ENCODE peak calls at places on chromosome 14, in six cellular contexts. One of them, this sample, is unnamed.

GRCh38 chr14:49984419-49984818 is 91.5 kb downstream of the ARF6 start:
- DNase-seq in GM12892: no peak
- DNase-seq in HCT116: no peak
- DNase-seq in suprapubic skin: no peak
- DNase-seq in heart left ventricle: no peak
- DNase-seq in transverse colon: no peak
- DNase-seq in this sample: no peak

GRCh38 chr14:35365130-35366047 is 39.2 kb downstream of the NFKBIA start:
- DNase-seq in transverse colon: peak; percentile 68
- DNase-seq in heart left ventricle: no peak
- DNase-seq in GM12892: no peak
- DNase-seq in suprapubic skin: no peak
- DNase-seq in HCT116: peak; percentile 54
- DNase-seq in this sample: peak; percentile 69

GRCh38 chr14:22974530-22975313 is 7.6 kb downstream of the AJUBA start:
- DNase-seq in transverse colon: no peak
- DNase-seq in HCT116: no peak
- DNase-seq in suprapubic skin: no peak
- DNase-seq in GM12892: no peak
- DNase-seq in heart left ventricle: peak; percentile 36
- DNase-seq in this sample: no peak

GRCh38 chr14:51701956-51702355 is 50.2 kb downstream of the FRMD6 start:
- DNase-seq in HCT116: no peak
- DNase-seq in transverse colon: no peak
- DNase-seq in GM12892: no peak
- DNase-seq in heart left ventricle: no peak
- DNase-seq in suprapubic skin: no peak
- DNase-seq in this sample: no peak

GRCh38 chr14:20760950-20761349 is 7.3 kb upstream of the EDDM3B start:
- DNase-seq in suprapubic skin: no peak
- DNase-seq in heart left ventricle: no peak
- DNase-seq in GM12892: no peak
- DNase-seq in transverse colon: no peak
- DNase-seq in HCT116: no peak
- DNase-seq in this sample: no peak

GRCh38 chr14:73269729-73270651 is 32.7 kb downstream of the PAPLN start:
- DNase-seq in GM12892: peak; percentile 56
- DNase-seq in heart left ventricle: peak; percentile 38
- DNase-seq in transverse colon: peak; percentile 58
- DNase-seq in HCT116: no peak
- DNase-seq in suprapubic skin: no peak
- DNase-seq in this sample: no peak

GRCh38 chr14:101083564-101084435 is 180.3 kb upstream of the RTL1 start:
- DNase-seq in HCT116: peak; percentile 46
- DNase-seq in heart left ventricle: no peak
- DNase-seq in transverse colon: peak; percentile 8
- DNase-seq in suprapubic skin: peak; percentile 74
- DNase-seq in GM12892: no peak
- DNase-seq in this sample: no peak

GRCh38 chr14:55581011-55581806 is 1.2 kb downstream of the KTN1 start:
- DNase-seq in transverse colon: peak; percentile 44
- DNase-seq in HCT116: no peak
- DNase-seq in heart left ventricle: peak; percentile 73
- DNase-seq in suprapubic skin: no peak
- DNase-seq in GM12892: peak; percentile 2
- DNase-seq in this sample: no peak

GRCh38 chr14:81942071-81942470 is 408.4 kb upstream of the SEL1L start:
- DNase-seq in heart left ventricle: no peak
- DNase-seq in HCT116: no peak
- DNase-seq in suprapubic skin: no peak
- DNase-seq in transverse colon: no peak
- DNase-seq in GM12892: no peak
- DNase-seq in this sample: no peak

GRCh38 chr14:32941668-32942065 is 3.0 kb downstream of the NPAS3 start:
- DNase-seq in HCT116: no peak
- DNase-seq in transverse colon: no peak
- DNase-seq in suprapubic skin: no peak
- DNase-seq in GM12892: no peak
- DNase-seq in heart left ventricle: no peak
- DNase-seq in this sample: no peak

GRCh38 chr14:90704362-90705051 is 111.7 kb downstream of the TTC7B start:
- DNase-seq in HCT116: no peak
- DNase-seq in GM12892: no peak
- DNase-seq in transverse colon: no peak
- DNase-seq in suprapubic skin: no peak
- DNase-seq in heart left ventricle: no peak
- DNase-seq in this sample: no peak

GRCh38 chr14:106039400-106039799 is 513.0 kb downstream of the TMEM121 start:
- DNase-seq in transverse colon: peak; percentile 29
- DNase-seq in heart left ventricle: no peak
- DNase-seq in suprapubic skin: no peak
- DNase-seq in HCT116: peak; percentile 7
- DNase-seq in GM12892: no peak
- DNase-seq in this sample: peak; percentile 7

GRCh38 chr14:56100556-56100955 is 17.7 kb upstream of the PELI2 start:
- DNase-seq in heart left ventricle: no peak
- DNase-seq in suprapubic skin: no peak
- DNase-seq in HCT116: no peak
- DNase-seq in transverse colon: no peak
- DNase-seq in GM12892: no peak
- DNase-seq in this sample: no peak

GRCh38 chr14:41642402-41643195 is 35.9 kb downstream of the LRFN5 start:
- DNase-seq in HCT116: no peak
- DNase-seq in suprapubic skin: no peak
- DNase-seq in heart left ventricle: no peak
- DNase-seq in GM12892: no peak
- DNase-seq in transverse colon: no peak
- DNase-seq in this sample: no peak

GRCh38 chr14:88998027-88998426 is 173.6 kb downstream of the TTC8 start:
- DNase-seq in HCT116: no peak
- DNase-seq in suprapubic skin: no peak
- DNase-seq in heart left ventricle: no peak
- DNase-seq in transverse colon: no peak
- DNase-seq in GM12892: no peak
- DNase-seq in this sample: no peak

DNA sequence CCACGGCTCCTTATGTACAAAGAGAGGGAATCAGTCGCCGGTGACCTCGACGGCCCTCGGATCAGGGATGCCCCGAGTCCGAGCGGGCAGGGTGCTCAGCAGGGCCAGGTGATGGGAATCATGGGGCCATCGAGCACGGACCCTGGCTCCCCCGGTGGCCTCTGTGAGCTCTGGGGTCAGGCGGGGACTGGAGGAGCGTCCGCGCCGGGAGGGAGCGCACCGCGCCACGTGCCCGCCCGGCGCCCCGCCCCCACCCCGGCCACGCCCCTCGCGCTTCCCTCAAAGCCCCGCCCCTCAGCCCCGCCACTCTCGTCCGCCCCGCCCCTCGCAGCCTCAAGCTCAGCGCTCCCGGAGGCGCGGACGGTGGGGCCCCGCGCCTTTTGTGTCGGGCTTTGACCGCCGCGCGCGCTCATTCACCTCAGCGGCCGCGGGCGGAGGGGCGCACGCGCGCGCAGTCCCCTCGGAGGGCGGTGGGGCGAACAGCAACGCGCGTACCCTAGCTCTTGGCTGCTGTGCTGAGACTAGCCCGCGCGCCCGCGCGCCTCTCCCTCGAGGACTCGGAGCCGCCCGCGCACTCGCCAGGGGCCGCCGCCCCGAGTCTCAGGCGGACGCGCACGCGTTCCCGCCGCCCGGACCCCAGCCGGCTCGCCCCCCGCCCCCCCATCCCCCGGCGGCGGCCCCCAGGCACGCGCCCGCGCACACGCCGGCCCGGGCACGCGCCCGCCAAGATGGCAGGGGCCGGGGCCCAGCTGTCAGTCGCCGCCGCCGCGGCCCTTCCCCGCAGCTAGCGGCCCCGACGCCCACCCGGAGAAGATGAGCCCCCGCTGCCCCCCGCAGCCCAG is 93.9 kb upstream of the EVL start:
- DNase-seq in GM12892: peak; percentile 81
- DNase-seq in transverse colon: peak; percentile 64
- DNase-seq in HCT116: peak; percentile 21
- DNase-seq in heart left ventricle: peak; percentile 88
- DNase-seq in suprapubic skin: peak; percentile 90
- DNase-seq in this sample: peak; percentile 82
- TF ChIP-seq POLR2A in GM12892: peak; percentile 58
- TF ChIP-seq POLR2A in transverse colon: no peak
- TF ChIP-seq POLR2A in HCT116: no peak
- TF ChIP-seq POLR2A in heart left ventricle: no peak
- TF ChIP-seq POLR2A in suprapubic skin: no peak
- TF ChIP-seq POLR2A in this sample: no peak

GRCh38 chr14:24238123-24238522 is 4.3 kb downstream of the TINF2 start:
- DNase-seq in GM12892: no peak
- DNase-seq in heart left ventricle: no peak
- DNase-seq in HCT116: no peak
- DNase-seq in transverse colon: no peak
- DNase-seq in suprapubic skin: no peak
- DNase-seq in this sample: no peak

GRCh38 chr14:24236689-24237462 is 4.1 kb downstream of the GMPR2 start:
- DNase-seq in suprapubic skin: no peak
- DNase-seq in GM12892: no peak
- DNase-seq in heart left ventricle: no peak
- DNase-seq in HCT116: no peak
- DNase-seq in transverse colon: no peak
- DNase-seq in this sample: no peak

GRCh38 chr14:24237463-24237955 is 4.8 kb downstream of the GMPR2 start:
- DNase-seq in heart left ventricle: no peak
- DNase-seq in transverse colon: no peak
- DNase-seq in suprapubic skin: no peak
- DNase-seq in GM12892: no peak
- DNase-seq in HCT116: no peak
- DNase-seq in this sample: no peak

GRCh38 chr14:24240110-24240918 is 2.1 kb downstream of the TINF2 start:
- DNase-seq in transverse colon: no peak
- DNase-seq in HCT116: no peak
- DNase-seq in GM12892: no peak
- DNase-seq in suprapubic skin: no peak
- DNase-seq in heart left ventricle: no peak
- DNase-seq in this sample: no peak

DNA sequence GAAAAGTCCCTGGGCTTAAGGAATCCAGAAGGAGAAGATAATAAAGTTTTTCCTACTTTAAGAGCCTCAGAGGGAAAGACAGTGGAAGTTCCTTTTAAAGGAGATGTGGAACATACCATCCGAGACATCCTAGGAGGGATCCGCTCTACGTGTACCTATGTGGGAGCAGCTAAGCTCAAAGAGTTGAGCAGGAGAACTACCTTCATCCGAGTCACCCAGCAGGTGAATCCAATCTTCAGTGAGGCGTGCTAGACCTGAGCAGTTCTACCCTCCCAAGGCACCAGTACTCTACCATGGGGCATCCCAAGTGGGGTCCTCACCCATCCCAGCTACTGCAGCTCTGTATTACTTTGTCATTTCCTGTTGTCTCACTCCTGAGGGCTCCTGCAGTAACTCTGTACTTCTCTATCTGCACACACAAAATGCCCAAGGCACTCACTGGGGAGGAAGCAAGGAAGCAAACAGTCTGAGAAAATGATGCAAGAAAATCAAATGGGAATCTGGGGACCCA is 3.8 kb downstream of the TINF2 start:
- DNase-seq in transverse colon: no peak
- DNase-seq in suprapubic skin: no peak
- DNase-seq in GM12892: no peak
- DNase-seq in heart left ventricle: no peak
- DNase-seq in HCT116: no peak
- DNase-seq in this sample: no peak
- TF ChIP-seq POLR2A in transverse colon: no peak
- TF ChIP-seq POLR2A in suprapubic skin: no peak
- TF ChIP-seq POLR2A in GM12892: peak; percentile 25
- TF ChIP-seq POLR2A in heart left ventricle: no peak
- TF ChIP-seq POLR2A in HCT116: no peak
- TF ChIP-seq POLR2A in this sample: no peak

DNA sequence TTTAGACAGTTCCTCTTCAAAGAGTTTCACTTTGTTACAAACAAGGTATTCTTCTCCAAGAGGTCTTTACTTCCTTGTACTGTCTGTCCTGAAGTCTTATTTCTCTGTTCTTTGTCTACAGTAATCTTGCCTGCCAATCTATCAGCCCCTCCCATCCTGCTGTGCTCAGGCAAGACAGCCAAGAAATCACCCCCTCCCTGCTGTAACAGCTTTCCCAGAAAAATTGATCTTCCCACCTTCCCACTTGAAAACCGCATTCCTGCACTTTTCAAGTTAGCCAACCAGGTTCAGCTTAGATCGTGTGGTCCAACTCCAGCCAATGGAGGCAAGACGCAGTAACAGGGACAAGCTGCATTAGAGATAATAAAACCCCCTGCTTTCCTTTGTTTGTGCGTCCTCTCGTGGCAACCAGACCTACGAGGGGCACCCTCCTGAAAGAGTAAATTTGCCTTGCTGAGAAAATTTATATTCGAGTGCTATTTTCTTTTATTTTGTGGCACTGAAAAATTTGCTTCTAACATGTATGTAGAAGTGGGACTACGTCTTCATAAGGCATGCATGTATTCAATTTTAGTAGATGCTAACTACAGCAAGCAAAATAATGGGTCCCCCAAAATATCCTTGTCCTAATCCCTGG is 46.5 kb upstream of the ESR2 start:
- DNase-seq in GM12892: no peak
- DNase-seq in transverse colon: no peak
- DNase-seq in HCT116: no peak
- DNase-seq in suprapubic skin: no peak
- DNase-seq in heart left ventricle: no peak
- DNase-seq in this sample: no peak
- TF ChIP-seq POLR2A in GM12892: no peak
- TF ChIP-seq POLR2A in transverse colon: no peak
- TF ChIP-seq POLR2A in HCT116: no peak
- TF ChIP-seq POLR2A in suprapubic skin: no peak
- TF ChIP-seq POLR2A in heart left ventricle: no peak
- TF ChIP-seq POLR2A in this sample: no peak

DNA sequence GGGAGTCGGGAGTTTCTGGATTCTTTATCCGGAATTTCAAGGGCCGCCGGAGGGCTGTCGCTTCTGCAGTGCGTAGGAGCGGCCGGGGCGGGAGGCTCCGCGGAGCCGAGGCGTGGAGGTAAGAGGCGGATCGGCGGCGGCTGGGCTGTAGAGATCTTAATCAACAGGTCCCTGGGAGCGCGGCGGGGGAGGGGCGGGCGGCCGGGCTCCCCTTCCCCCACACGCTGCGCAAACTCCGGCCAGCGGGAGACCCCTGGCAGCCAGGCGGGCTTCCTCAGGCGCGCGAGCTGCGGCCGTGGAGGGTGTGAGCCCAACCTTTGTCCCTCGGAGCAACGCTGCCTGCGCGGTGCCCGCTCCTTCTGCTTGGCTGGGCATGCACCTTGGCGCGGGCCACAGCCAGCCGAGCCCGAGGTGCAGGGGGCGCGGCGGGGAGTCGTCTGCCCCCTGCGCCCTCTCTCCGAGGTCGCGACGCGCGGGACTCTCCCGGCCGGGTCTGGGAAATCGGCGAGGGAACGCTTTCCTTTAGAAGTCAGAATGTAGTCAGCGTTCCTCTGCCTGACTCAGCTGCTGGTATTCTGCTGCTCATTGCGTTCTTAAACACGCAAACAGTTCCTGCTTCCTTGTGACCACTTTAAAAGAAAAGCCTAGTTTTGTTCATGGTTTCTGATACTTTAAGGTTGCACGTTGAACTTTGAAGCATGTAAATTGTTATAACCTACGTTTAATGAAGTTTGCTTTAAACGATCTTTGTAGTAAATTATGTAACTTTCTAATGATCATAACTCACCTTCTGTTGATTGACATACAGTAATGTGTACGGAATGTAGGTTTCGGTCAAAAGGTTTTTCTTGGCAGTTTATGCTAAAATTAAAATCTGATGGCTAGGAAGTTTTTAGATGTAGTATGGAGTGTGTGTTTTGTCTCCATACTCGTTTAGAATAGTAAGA is at the start of gene PALS1:
- DNase-seq in GM12892: peak; percentile 34
- DNase-seq in suprapubic skin: no peak
- DNase-seq in transverse colon: no peak
- DNase-seq in heart left ventricle: no peak
- DNase-seq in HCT116: peak; percentile 53
- DNase-seq in this sample: peak; percentile 15
- TF ChIP-seq POLR2A in GM12892: no peak
- TF ChIP-seq POLR2A in suprapubic skin: no peak
- TF ChIP-seq POLR2A in transverse colon: peak; percentile 66
- TF ChIP-seq POLR2A in heart left ventricle: no peak
- TF ChIP-seq POLR2A in HCT116: no peak
- TF ChIP-seq POLR2A in this sample: peak; percentile 11